ENCODE peak calls at places on chromosomes 7 and 10, in four cellular contexts. J, H, L and N are unnamed samples.

GRCh38 chr7:16934947-16935742 is 53.4 kb upstream of the AGR3 start:
- DNase-seq in J (no peak), H (peak; percentile 82), L (no peak), N (no peak)

GRCh38 chr10:14450041-14450491 is 119.3 kb upstream of the FRMD4A start:
- DNase-seq in J (no peak), H (no peak), L (no peak), N (no peak)

GRCh38 chr7:53398566-53398965 is 363.1 kb downstream of the POM121L12 start:
- DNase-seq in J (no peak), H (no peak), L (no peak), N (no peak)

GRCh38 chr7:23065974-23066373 is 39.6 kb upstream of the KLHL7 start:
- DNase-seq in J (no peak), H (peak; percentile 51), L (no peak), N (no peak)

GRCh38 chr10:47311193-47311899 is 10.9 kb upstream of the GDF2 start:
- DNase-seq in J (no peak), H (no peak), L (no peak), N (no peak)

GRCh38 chr10:76550806-76551205 is 1086.8 kb downstream of the KCNMA1 start:
- DNase-seq in J (peak; percentile 47), H (no peak), L (no peak), N (peak; percentile 37)

GRCh38 chr7:27193335-27194001 is 6.4 kb downstream of the HOXA13 start:
- DNase-seq in J (no peak), H (no peak), L (no peak), N (no peak)

GRCh38 chr7:43076189-43076605 is 36.2 kb upstream of the HECW1 start:
- DNase-seq in J (no peak), H (no peak), L (no peak), N (peak; percentile 18)

GRCh38 chr7:13035233-13035632 is 347.8 kb downstream of the ARL4A start:
- DNase-seq in J (no peak), H (no peak), L (no peak), N (no peak)

GRCh38 chr7:48154792-48155413 is 16.4 kb upstream of the ABCA13 start:
- DNase-seq in J (no peak), H (peak; percentile 63), L (no peak), N (no peak)

GRCh38 chr7:129775695-129776396 is 164.3 kb downstream of the NRF1 start:
- DNase-seq in J (no peak), H (peak; percentile 18), L (no peak), N (no peak)

GRCh38 chr10:108789911-108790310 is 1133.4 kb downstream of the XPNPEP1 start:
- DNase-seq in J (peak; percentile 63), H (no peak), L (no peak), N (no peak)

GRCh38 chr10:101588879-101589278 is 758 bp downstream of the DPCD start:
- DNase-seq in J (no peak), H (peak; percentile 37), L (no peak), N (no peak)

GRCh38 chr10:31296754-31297153 is 22.3 kb upstream of the ZEB1 start:
- DNase-seq in J (no peak), H (no peak), L (no peak), N (no peak)

GRCh38 chr7:19061331-19061730 is 56.1 kb downstream of the TWIST1 start:
- DNase-seq in J (no peak), H (peak; percentile 15), L (no peak), N (no peak)

GRCh38 chr7:104368006-104368405 is 39.6 kb downstream of the LHFPL3 start:
- DNase-seq in J (no peak), H (no peak), L (no peak), N (no peak)

GRCh38 chr7:139767561-139767982 is 10.2 kb downstream of the HIPK2 start:
- DNase-seq in J (no peak), H (no peak), L (no peak), N (no peak)

GRCh38 chr7:81902536-81902935 is 132.7 kb upstream of the HGF start:
- DNase-seq in J (no peak), H (no peak), L (no peak), N (no peak)

GRCh38 chr10:47214520-47214919 is 85.5 kb upstream of the GDF10 start:
- DNase-seq in J (no peak), H (no peak), L (peak; percentile 20), N (no peak)

GRCh38 chr10:7192831-7193348 is 217.9 kb downstream of the SFMBT2 start:
- DNase-seq in J (no peak), H (no peak), L (no peak), N (no peak)

GRCh38 chr10:28981007-28981406 is 303.7 kb downstream of the BAMBI start:
- DNase-seq in J (no peak), H (no peak), L (no peak), N (no peak)

GRCh38 chr7:50781371-50781770 is 1.3 kb downstream of the GRB10 start:
- DNase-seq in J (no peak), H (no peak), L (no peak), N (no peak)

GRCh38 chr10:110947061-110947595 is 27.7 kb downstream of the SHOC2 start:
- DNase-seq in J (peak; percentile 14), H (no peak), L (no peak), N (no peak)

GRCh38 chr10:86204421-86205045 is 162.1 kb downstream of the GRID1 start:
- DNase-seq in J (no peak), H (no peak), L (no peak), N (no peak)

GRCh38 chr7:27239780-27240731 is 2.5 kb upstream of the EVX1 start:
- DNase-seq in J (no peak), H (no peak), L (no peak), N (no peak)

GRCh38 chr7:128221929-128222403 is 19.1 kb upstream of the LEP start:
- DNase-seq in J (no peak), H (peak; percentile 92), L (no peak), N (peak; percentile 59)

GRCh38 chr10:79178070-79178576 is 109.4 kb downstream of the ZMIZ1 start:
- DNase-seq in J (no peak), H (no peak), L (no peak), N (no peak)

GRCh38 chr7:30937426-30937825 is 25.8 kb downstream of the AQP1 start:
- DNase-seq in J (no peak), H (no peak), L (no peak), N (no peak)

GRCh38 chr10:50322075-50322474 is 70.8 kb upstream of the ASAH2 start:
- DNase-seq in J (no peak), H (peak; percentile 48), L (no peak), N (no peak)

GRCh38 chr7:77354914-77355313 is 61.2 kb downstream of the GSAP start:
- DNase-seq in J (no peak), H (no peak), L (no peak), N (no peak)

GRCh38 chr10:124935946-124936345 is 6.0 kb upstream of the ZRANB1 start:
- DNase-seq in J (no peak), H (no peak), L (no peak), N (no peak)

GRCh38 chr7:140542226-140542625 is 62.9 kb upstream of the MKRN1 start:
- DNase-seq in J (peak; percentile 24), H (no peak), L (no peak), N (no peak)

GRCh38 chr7:81884817-81885216 is 115.0 kb upstream of the HGF start:
- DNase-seq in J (no peak), H (no peak), L (no peak), N (no peak)

GRCh38 chr7:134850048-134850447 is 70.6 kb downstream of the CALD1 start:
- DNase-seq in J (no peak), H (no peak), L (no peak), N (no peak)

GRCh38 chr10:52879651-52880050 is 107.1 kb upstream of the MBL2 start:
- DNase-seq in J (no peak), H (no peak), L (no peak), N (no peak)

GRCh38 chr10:125102216-125102615 is 58.1 kb downstream of the CTBP2 start:
- DNase-seq in J (no peak), H (peak; percentile 51), L (no peak), N (no peak)

GRCh38 chr7:113657603-113658002 is 261.2 kb downstream of the PPP1R3A start:
- DNase-seq in J (no peak), H (no peak), L (no peak), N (no peak)

GRCh38 chr7:55288070-55288824 is 76.9 kb upstream of the LANCL2 start:
- DNase-seq in J (no peak), H (no peak), L (no peak), N (no peak)

DNA sequence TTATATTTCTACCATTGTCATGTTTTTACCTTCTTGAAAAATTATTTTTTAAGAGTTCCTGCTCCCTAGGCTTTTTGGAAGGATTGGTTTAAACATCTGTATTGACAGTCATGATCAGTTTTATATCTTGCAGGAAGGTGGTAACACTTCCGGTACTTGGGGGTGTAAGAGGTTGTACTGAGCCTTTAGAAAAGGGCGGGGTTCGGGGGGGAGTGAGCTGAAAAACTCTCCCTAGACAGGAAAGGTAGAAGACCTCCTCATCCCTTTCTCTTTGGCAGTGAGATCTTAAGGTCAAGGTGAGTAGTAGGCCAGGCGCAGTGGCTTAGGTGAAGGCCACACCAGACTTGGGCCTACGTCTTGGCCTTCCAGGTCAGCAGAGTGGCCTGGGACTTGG is 371 bp upstream of the PPP1R9A start:
- DNase-seq in J (no peak), H (no peak), L (no peak), N (no peak)
- H3K4me3 ChIP-seq in J (no peak overlapping the region), H (peak overlapping the region; percentile 72), L (no peak overlapping the region), N (no peak overlapping the region)

DNA sequence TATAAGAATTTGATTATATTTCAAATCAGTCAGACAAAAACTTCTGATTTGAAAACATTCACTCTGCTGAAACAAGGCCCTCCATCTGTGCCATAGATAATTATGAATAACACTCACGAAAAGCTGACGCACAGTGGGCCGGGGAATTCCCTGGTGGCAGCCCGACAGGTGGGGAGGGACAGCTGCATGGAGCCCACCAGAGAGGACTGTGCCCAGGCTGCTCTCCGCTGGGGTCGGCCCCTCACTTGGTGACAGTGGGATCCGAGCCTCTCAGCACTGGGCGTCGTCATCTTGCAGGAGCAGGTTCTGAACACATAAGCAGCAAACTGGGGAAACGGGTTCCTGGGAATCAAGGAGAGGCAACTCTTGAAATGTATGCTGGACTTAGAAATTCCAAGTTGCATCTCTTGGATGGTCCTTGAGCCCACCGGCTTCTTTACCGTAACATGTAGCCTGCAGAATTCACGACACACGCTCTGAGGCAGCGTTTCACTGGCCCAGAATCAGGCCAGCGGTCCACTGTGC is 41.4 kb downstream of the AFAP1L2 start:
- DNase-seq in J (no peak), H (no peak), L (no peak), N (no peak)
- H3K4me3 ChIP-seq in J (no peak overlapping the region), H (no peak overlapping the region), L (no peak overlapping the region), N (no peak overlapping the region)

GRCh38 chr10:27503498-27504006 is 552 bp upstream of the RAB18 start:
- DNase-seq in J (no peak), H (no peak), L (no peak), N (no peak)
- H3K4me3 ChIP-seq in J (peak overlapping the region; percentile 81), H (peak overlapping the region; percentile 81), L (no peak overlapping the region), N (peak overlapping the region; percentile 82)

GRCh38 chr7:6576024-6576866 is 1.0 kb upstream of the ZDHHC4 start:
- DNase-seq in J (no peak), H (peak; percentile 53), L (no peak), N (no peak)
- H3K4me3 ChIP-seq in J (peak overlapping the region; percentile 75), H (peak overlapping the region; percentile 56), L (no peak overlapping the region), N (peak overlapping the region; percentile 73)

GRCh38 chr7:117862378-117862777 is 10.9 kb downstream of the CTTNBP2 start:
- DNase-seq in J (no peak), H (no peak), L (no peak), N (no peak)

GRCh38 chr7:117859246-117859812 is 13.9 kb downstream of the CTTNBP2 start:
- DNase-seq in J (no peak), H (no peak), L (no peak), N (no peak)

GRCh38 chr7:117854186-117854585 is 19.1 kb downstream of the CTTNBP2 start:
- DNase-seq in J (no peak), H (no peak), L (no peak), N (no peak)

GRCh38 chr7:117857718-117858117 is 15.5 kb downstream of the CTTNBP2 start:
- DNase-seq in J (no peak), H (no peak), L (no peak), N (no peak)

GRCh38 chr7:117858731-117859130 is 14.5 kb downstream of the CTTNBP2 start:
- DNase-seq in J (no peak), H (no peak), L (no peak), N (no peak)
- H3K4me3 ChIP-seq in J (no peak overlapping the region), H (no peak overlapping the region), L (no peak overlapping the region), N (no peak overlapping the region)